ENCODE peak calls at places on chromosomes 2 and 18, in eight cellular contexts. Y, Q, X, P, W, D, J and G are unnamed samples.

GRCh38 chr2:16546128-16546754 is 119.4 kb downstream of the CYRIA start:
- DNase-seq in X (peak; percentile 18), P (peak; percentile 64), J (peak; percentile 30), D (peak; percentile 67), Y (peak; percentile 91), W (peak; percentile 36), Q (peak; percentile 88), G (peak; percentile 52)

GRCh38 chr2:44100351-44100750 is 68.3 kb upstream of the PPM1B start:
- DNase-seq in X (peak; percentile 98), J (peak; percentile 99), Y (no peak), D (peak; percentile 27), W (no peak), Q (peak; percentile 26), P (peak; percentile 38), G (peak; percentile 86)

GRCh38 chr18:40612356-40612755 is 1342.7 kb upstream of the PIK3C3 start:
- DNase-seq in J (no peak), W (no peak), D (no peak), Y (no peak), Q (no peak), P (no peak), X (no peak), G (no peak)

GRCh38 chr2:194495046-194495445 is 1162.0 kb upstream of the SLC39A10 start:
- DNase-seq in J (peak; percentile 4), D (no peak), X (no peak), Q (no peak), Y (no peak), P (no peak), W (no peak), G (no peak)

GRCh38 chr2:225841314-225841713 is 441.8 kb downstream of the NYAP2 start:
- DNase-seq in W (no peak), D (no peak), X (peak; percentile 20), J (peak; percentile 22), Y (no peak), Q (no peak), P (no peak), G (no peak)

GRCh38 chr2:159131882-159132281 is 154.6 kb downstream of the WDSUB1 start:
- DNase-seq in D (peak; percentile 25), Y (no peak), Q (peak; percentile 42), J (peak; percentile 99), P (no peak), X (peak; percentile 98), W (no peak), G (peak; percentile 77)

GRCh38 chr2:37653805-37654378 is 17.6 kb downstream of the CDC42EP3 start:
- DNase-seq in J (no peak), X (no peak), Y (no peak), Q (no peak), D (no peak), P (no peak), W (no peak), G (peak; percentile 86)

GRCh38 chr18:45728341-45729010 is 4.5 kb downstream of the SLC14A1 start:
- DNase-seq in X (peak; percentile 89), Q (no peak), P (no peak), W (no peak), Y (no peak), J (peak; percentile 89), D (no peak), G (no peak)

GRCh38 chr2:7725132-7725849 is 808.1 kb downstream of the RNF144A start:
- DNase-seq in P (no peak), D (peak; percentile 31), X (no peak), Y (peak; percentile 46), J (no peak), W (peak; percentile 7), Q (no peak), G (no peak)

GRCh38 chr18:52334896-52335295 is 5.1 kb upstream of the DCC start:
- DNase-seq in P (no peak), Y (no peak), X (peak; percentile 67), J (peak; percentile 72), Q (no peak), W (no peak), D (peak; percentile 59), G (peak; percentile 71)

GRCh38 chr18:50944245-50944917 is 23.5 kb upstream of the ELAC1 start:
- DNase-seq in P (no peak), W (no peak), J (peak; percentile 6), Q (no peak), Y (no peak), D (no peak), X (no peak), G (no peak)

GRCh38 chr18:63177822-63178525 is 141.6 kb downstream of the BCL2 start:
- DNase-seq in W (no peak), X (no peak), Y (no peak), J (no peak), D (peak; percentile 54), Q (peak; percentile 75), P (no peak), G (no peak)

GRCh38 chr2:221895366-221896121 is 323.4 kb upstream of the EPHA4 start:
- DNase-seq in W (no peak), J (peak; percentile 70), Y (no peak), X (peak; percentile 60), D (no peak), Q (no peak), P (no peak), G (no peak)

GRCh38 chr2:113996826-113997599 is 107.1 kb downstream of the ACTR3 start:
- DNase-seq in D (no peak), X (no peak), P (no peak), W (no peak), Q (no peak), Y (no peak), J (no peak), G (no peak)

GRCh38 chr2:136920652-136921333 is 155.4 kb downstream of the THSD7B start:
- DNase-seq in P (no peak), W (no peak), D (no peak), Q (peak; percentile 17), Y (peak; percentile 67), X (no peak), J (no peak), G (no peak)

GRCh38 chr2:52955079-52955478 is 812.5 kb upstream of the CHAC2 start:
- DNase-seq in P (no peak), W (no peak), X (no peak), D (no peak), Q (no peak), J (no peak), Y (no peak), G (no peak)

GRCh38 chr18:48543228-48543627 is 4.4 kb downstream of the CTIF start:
- DNase-seq in J (peak; percentile 46), D (no peak), Y (peak; percentile 36), P (peak; percentile 78), Q (peak; percentile 64), X (no peak), W (peak; percentile 15), G (peak; percentile 21)

GRCh38 chr2:20457027-20457426 is 10.2 kb downstream of the RHOB start:
- DNase-seq in Q (peak; percentile 37), J (peak; percentile 68), Y (no peak), P (no peak), X (peak; percentile 59), D (no peak), W (no peak), G (no peak)

GRCh38 chr2:237597680-237598145 is 7.2 kb upstream of the RAB17 start:
- DNase-seq in D (no peak), P (no peak), X (no peak), J (no peak), Q (no peak), Y (no peak), W (no peak), G (no peak)

GRCh38 chr2:234081970-234082822 is 31.7 kb downstream of the SPP2 start:
- DNase-seq in W (no peak), Y (no peak), P (no peak), D (no peak), Q (peak; percentile 39), X (no peak), J (no peak), G (peak; percentile 32)

GRCh38 chr2:220695397-220696279 is 876.5 kb downstream of the EPHA4 start:
- DNase-seq in W (no peak), J (no peak), X (no peak), D (no peak), Y (no peak), P (no peak), Q (no peak), G (no peak)

GRCh38 chr18:3451989-3452749 is 2.2 kb downstream of the TGIF1 start:
- DNase-seq in W (peak; percentile 59), X (peak; percentile 71), Y (peak; percentile 71), Q (peak; percentile 71), J (peak; percentile 77), D (peak; percentile 76), P (peak; percentile 80), G (peak; percentile 68)
- TF ChIP-seq CTCF in W (peak; percentile 14), X (no peak), Y (no peak), Q (peak; percentile 9), J (no peak), D (no peak), P (peak; percentile 28), G (no peak)

GRCh38 chr2:211756266-211756665 is 782.3 kb downstream of the ERBB4 start:
- DNase-seq in Y (no peak), Q (no peak), P (no peak), X (no peak), J (no peak), W (no peak), D (no peak), G (no peak)
- TF ChIP-seq EZH2 in Y (no peak), Q (no peak), P (no peak), X (no peak), J (no peak), W (no peak), D (no peak), G (no peak)

DNA sequence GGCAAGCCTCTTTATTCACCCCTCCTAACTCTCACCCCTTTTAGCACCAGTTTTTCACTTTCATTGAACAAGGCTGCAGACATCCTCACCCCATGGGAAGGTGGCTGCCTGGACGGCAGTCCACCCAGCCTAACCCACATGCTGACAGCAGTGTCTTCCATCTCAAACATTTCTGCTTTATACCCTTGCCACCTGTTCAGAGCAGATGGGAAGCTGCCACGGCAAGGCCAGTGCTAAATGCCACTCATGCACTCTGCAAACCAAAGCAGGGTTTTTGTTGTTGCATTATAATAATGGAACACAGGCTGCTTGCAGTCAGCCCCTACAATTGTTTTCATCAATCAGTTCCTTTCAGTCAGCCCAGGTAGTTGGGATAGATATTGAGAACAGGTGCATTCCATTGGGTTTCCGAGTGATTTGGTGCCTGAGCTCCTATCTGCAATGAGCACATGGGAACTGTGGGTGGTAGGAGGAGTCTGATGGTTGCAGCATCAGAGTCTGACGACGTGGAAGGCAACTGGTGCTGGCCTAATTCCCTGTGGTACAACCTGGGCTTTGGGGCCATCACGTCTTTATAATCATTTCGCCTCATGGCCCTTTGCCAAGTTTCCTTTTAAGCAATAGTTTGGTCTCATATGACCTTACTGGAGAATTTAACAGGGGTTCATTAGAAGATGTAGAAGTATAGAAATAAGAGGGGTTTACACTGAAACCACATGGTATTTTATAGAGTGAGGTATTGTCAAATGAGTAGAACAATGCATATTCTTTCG is 252.5 kb upstream of the SP5 start:
- DNase-seq in Q (peak; percentile 21), P (peak; percentile 59), Y (no peak), W (no peak), D (no peak), J (no peak), X (no peak), G (no peak)
- H3K4me1 ChIP-seq in Q (no peaks in the 10 kb centered on the region), P (no peaks in the 10 kb centered on the region), Y (peaks cover 16% of the 10 kb centered on the region), W (no peaks in the 10 kb centered on the region), D (no peaks in the 10 kb centered on the region), J (no peaks in the 10 kb centered on the region), X (no peaks in the 10 kb centered on the region), G (no peaks in the 10 kb centered on the region)

DNA sequence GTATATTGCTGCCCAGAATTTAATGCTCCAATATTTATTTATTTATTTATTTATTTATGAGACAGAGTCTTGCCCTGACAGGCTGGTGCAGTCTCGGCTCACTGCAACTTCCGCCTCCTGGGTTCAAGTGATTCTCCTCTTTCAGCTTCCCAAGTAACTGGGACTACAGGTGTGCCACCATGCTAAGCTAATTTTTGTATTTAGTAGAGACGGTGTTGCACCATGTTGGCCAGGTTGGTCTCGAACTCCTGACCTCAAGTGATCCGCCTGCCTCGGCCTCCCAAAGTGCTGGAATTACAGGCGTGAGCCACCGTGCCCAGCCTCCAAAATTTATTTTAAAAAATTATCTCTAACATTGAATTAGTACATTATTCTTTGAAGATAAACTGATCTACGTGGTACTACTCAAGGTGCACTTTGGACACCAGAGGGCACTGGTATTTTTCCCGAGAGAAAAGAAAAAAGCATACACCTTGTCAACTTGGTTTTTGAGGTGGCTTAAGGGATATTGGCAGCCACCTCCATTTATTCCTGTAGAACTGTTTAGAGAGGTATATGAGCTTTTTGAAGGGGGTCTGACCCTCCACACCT is 1.4 kb upstream of the IDH1 start:
- DNase-seq in X (no peak), J (no peak), W (no peak), D (no peak), P (peak; percentile 30), Y (peak; percentile 26), Q (peak; percentile 30), G (no peak)
- TF ChIP-seq CTCF in X (no peak), J (no peak), W (peak; percentile 42), D (peak; percentile 26), P (no peak), Y (peak; percentile 47), Q (peak; percentile 40), G (peak; percentile 18)